ENCODE peak calls at places on chromosome 22, in seven cellular contexts. S is GM06990; Z is astrocyte of the cerebellum; I is upper lobe of right lung; U is CD8-positive, alpha-beta memory T cell; Q is aorta; P is fibroblast of pulmonary artery. N is an unnamed sample.

GRCh38 chr22:41238570-41239442 is 1.9 kb downstream of the CHADL start:
- DNase-seq in S (no peak), Z (no peak), I (no peak), U (no peak), Q (no peak), P (no peak), N (no peak)

GRCh38 chr22:36009085-36009484 is 19.5 kb downstream of the RBFOX2 start:
- DNase-seq in S (no peak), Z (no peak), I (no peak), U (no peak), Q (no peak), P (peak; percentile 77), N (no peak)

GRCh38 chr22:21582801-21583740 is 15.6 kb downstream of the UBE2L3 start:
- DNase-seq in S (no peak), Z (no peak), I (no peak), U (no peak), Q (no peak), P (no peak), N (no peak)

GRCh38 chr22:36277482-36278291 is 24.8 kb downstream of the APOL1 start:
- DNase-seq in S (peak; percentile 73), Z (peak; percentile 41), I (peak; percentile 77), U (peak; percentile 45), Q (peak; percentile 56), P (peak; percentile 70), N (peak; percentile 61)

GRCh38 chr22:49961601-49962011 is 1.0 kb downstream of the PIM3 start:
- DNase-seq in S (peak; percentile 74), Z (no peak), I (no peak), U (no peak), Q (peak; percentile 82), P (peak; percentile 30), N (no peak)

GRCh38 chr22:44848791-44849410 is 96.5 kb downstream of the ARHGAP8 start:
- DNase-seq in S (no peak), Z (no peak), I (no peak), U (no peak), Q (no peak), P (no peak), N (no peak)

GRCh38 chr22:44430716-44431115 is 67.3 kb downstream of the RTL6 start:
- DNase-seq in S (no peak), Z (no peak), I (peak; percentile 48), U (no peak), Q (no peak), P (no peak), N (no peak)

GRCh38 chr22:43946391-43946680 is 8.9 kb upstream of the SAMM50 start:
- DNase-seq in S (no peak), Z (no peak), I (no peak), U (no peak), Q (no peak), P (peak; percentile 5), N (no peak)

GRCh38 chr22:33461698-33462434 is 403.7 kb upstream of the SYN3 start:
- DNase-seq in S (no peak), Z (no peak), I (no peak), U (no peak), Q (no peak), P (no peak), N (peak; percentile 21)

GRCh38 chr22:39920134-39920743 is 19.4 kb downstream of the GRAP2 start:
- DNase-seq in S (no peak), Z (no peak), I (no peak), U (peak; percentile 50), Q (no peak), P (no peak), N (no peak)

GRCh38 chr22:36267058-36267457 is 14.1 kb downstream of the APOL1 start:
- DNase-seq in S (no peak), Z (no peak), I (no peak), U (no peak), Q (no peak), P (no peak), N (no peak)

GRCh38 chr22:32940736-32941135 is 117.4 kb downstream of the SYN3 start:
- DNase-seq in S (no peak), Z (no peak), I (no peak), U (no peak), Q (no peak), P (no peak), N (no peak)

GRCh38 chr22:38850941-38851849 is 7.4 kb upstream of the NPTXR start:
- DNase-seq in S (no peak), Z (peak; percentile 31), I (no peak), U (no peak), Q (no peak), P (peak; percentile 60), N (peak; percentile 64)

GRCh38 chr22:50262460-50262911 is 1.0 kb upstream of the MAPK12 start:
- DNase-seq in S (no peak), Z (no peak), I (no peak), U (no peak), Q (no peak), P (no peak), N (peak; percentile 40)

GRCh38 chr22:26385164-26385563 is 43.9 kb upstream of the ASPHD2 start:
- DNase-seq in S (no peak), Z (no peak), I (no peak), U (no peak), Q (no peak), P (no peak), N (no peak)

GRCh38 chr22:24553597-24554315 is 1.2 kb downstream of the GUCD1 start:
- DNase-seq in S (no peak), Z (no peak), I (no peak), U (no peak), Q (peak; percentile 68), P (no peak), N (no peak)

DNA sequence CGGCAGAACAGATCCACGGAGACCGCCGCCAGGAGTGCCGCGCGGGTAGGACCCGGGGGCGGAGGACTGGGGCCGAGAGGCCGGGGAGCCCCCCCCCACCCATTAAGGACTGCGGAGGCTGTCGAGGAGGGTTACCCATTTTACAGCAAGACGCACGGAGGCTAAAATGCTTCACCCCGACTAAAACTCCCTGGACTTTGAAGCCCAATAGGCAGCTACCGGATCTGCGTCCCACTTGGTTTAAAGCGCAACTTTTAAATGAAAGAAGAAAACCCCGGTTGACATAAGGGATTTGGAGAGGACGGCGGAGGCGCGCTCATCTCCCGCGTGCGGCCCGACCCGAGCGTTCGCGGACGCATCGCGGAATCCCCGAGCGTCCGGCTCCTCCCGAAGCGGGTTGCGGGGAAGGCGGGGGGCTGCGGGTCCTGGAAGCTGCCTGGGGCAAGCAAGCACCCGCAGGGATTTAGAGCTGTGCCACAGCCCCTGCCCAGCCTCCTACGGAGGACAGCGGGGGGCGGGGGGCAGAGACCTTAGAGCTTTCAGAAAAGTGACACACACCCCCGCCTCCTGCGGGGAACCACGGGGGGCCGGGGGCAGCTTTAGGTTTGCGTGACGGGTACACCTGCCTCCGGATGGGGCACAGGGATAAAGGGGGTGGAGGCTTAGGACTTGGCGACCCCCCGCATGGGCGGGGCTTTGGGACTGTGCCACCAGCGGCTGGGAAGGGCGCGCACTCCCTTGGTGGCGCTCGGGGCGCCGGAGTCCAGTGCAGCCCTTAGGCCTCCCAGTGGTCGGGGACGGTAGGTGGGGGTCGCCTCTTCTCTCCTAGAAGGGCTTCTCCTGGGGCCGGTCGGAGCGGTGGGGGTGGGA is 761 bp upstream of the CELSR1 start:
- DNase-seq in S (no peak), Z (no peak), I (peak; percentile 83), U (no peak), Q (no peak), P (peak; percentile 40), N (peak; percentile 59)
- H3K4me3 ChIP-seq in S (peak overlapping the region; percentile 33), Z (peak overlapping the region; percentile 46), I (peak overlapping the region; percentile 59), U (no peak overlapping the region), Q (peak overlapping the region; percentile 33), P (peak overlapping the region; percentile 31), N (peak overlapping the region; percentile 76)

GRCh38 chr22:20063271-20064139 is 16.5 kb upstream of the DGCR8 start:
- DNase-seq in S (no peak), Z (no peak), I (no peak), U (no peak), Q (peak; percentile 63), P (no peak), N (no peak)
- H3K4me3 ChIP-seq in S (no peak overlapping the region), Z (no peak overlapping the region), I (no peak overlapping the region), U (no peak overlapping the region), Q (no peak overlapping the region), P (no peak overlapping the region), N (no peak overlapping the region)

GRCh38 chr22:28829358-28830181 is 29.2 kb upstream of the XBP1 start:
- DNase-seq in S (no peak), Z (peak; percentile 47), I (peak; percentile 83), U (peak; percentile 69), Q (peak; percentile 88), P (peak; percentile 84), N (peak; percentile 55)
- H3K4me3 ChIP-seq in S (no peak overlapping the region), Z (no peak overlapping the region), I (no peak overlapping the region), U (no peak overlapping the region), Q (no peak overlapping the region), P (no peak overlapping the region), N (no peak overlapping the region)

GRCh38 chr22:29138556-29138955 is 65.7 kb downstream of the KREMEN1 start:
- DNase-seq in S (no peak), Z (no peak), I (no peak), U (no peak), Q (no peak), P (no peak), N (no peak)
- H3K4me3 ChIP-seq in S (no peak overlapping the region), Z (no peak overlapping the region), I (no peak overlapping the region), U (no peak overlapping the region), Q (no peak overlapping the region), P (no peak overlapping the region), N (no peak overlapping the region)